ENCODE peak calls at places on chromosomes 6 and 20, in six cellular contexts. U, B, A, D, Z and V are unnamed samples.

GRCh38 chr6:91149246-91149645 is 562.4 kb upstream of the MAP3K7 start:
- DNase-seq in U (no peak), B (no peak), A (no peak), D (no peak), Z (no peak), V (no peak)

GRCh38 chr6:6648659-6649343 is 60.3 kb downstream of the LY86 start:
- DNase-seq in U (no peak), B (no peak), A (no peak), D (no peak), Z (no peak), V (no peak)

GRCh38 chr20:46752639-46753235 is 43.3 kb downstream of the SLC2A10 start:
- DNase-seq in U (no peak), B (no peak), A (peak), D (peak), Z (peak), V (peak)

GRCh38 chr6:27505209-27506027 is 32.5 kb upstream of the ZNF184 start:
- DNase-seq in U (no peak), B (no peak), A (no peak), D (peak), Z (peak), V (no peak)

GRCh38 chr20:17825949-17826843 is 126.4 kb downstream of the BANF2 start:
- DNase-seq in U (no peak), B (peak), A (peak), D (no peak), Z (no peak), V (no peak)

GRCh38 chr6:89591745-89592144 is 46.8 kb downstream of the LYRM2 start:
- DNase-seq in U (no peak), B (no peak), A (no peak), D (no peak), Z (no peak), V (no peak)

GRCh38 chr6:16897669-16898068 is 136.4 kb upstream of the ATXN1 start:
- DNase-seq in U (no peak), B (no peak), A (no peak), D (no peak), Z (no peak), V (no peak)

GRCh38 chr6:88538130-88538706 is 372.1 kb upstream of the CNR1 start:
- DNase-seq in U (no peak), B (no peak), A (peak), D (no peak), Z (no peak), V (no peak)

GRCh38 chr20:55333798-55334197 is 671.5 kb downstream of the CBLN4 start:
- DNase-seq in U (no peak), B (no peak), A (no peak), D (no peak), Z (no peak), V (no peak)

GRCh38 chr6:29679962-29680361 is 990 bp downstream of the ZFP57 start:
- DNase-seq in U (no peak), B (no peak), A (no peak), D (no peak), Z (no peak), V (no peak)

GRCh38 chr6:105077592-105078463 is 102.0 kb downstream of the POPDC3 start:
- DNase-seq in U (no peak), B (no peak), A (peak), D (peak), Z (peak), V (no peak)

GRCh38 chr6:110567957-110568696 is 91.7 kb upstream of the SLC22A16 start:
- DNase-seq in U (no peak), B (no peak), A (no peak), D (no peak), Z (no peak), V (no peak)
- TF ChIP-seq CTCF in U (no peak), B (no peak), A (no peak), D (no peak), Z (no peak), V (no peak)

GRCh38 chr20:5067877-5068276 is 51.9 kb downstream of the PCNA start:
- DNase-seq in U (no peak), B (no peak), A (no peak), D (no peak), Z (no peak), V (no peak)
- TF ChIP-seq CTCF in U (no peak), B (no peak), A (no peak), D (no peak), Z (no peak), V (no peak)

DNA sequence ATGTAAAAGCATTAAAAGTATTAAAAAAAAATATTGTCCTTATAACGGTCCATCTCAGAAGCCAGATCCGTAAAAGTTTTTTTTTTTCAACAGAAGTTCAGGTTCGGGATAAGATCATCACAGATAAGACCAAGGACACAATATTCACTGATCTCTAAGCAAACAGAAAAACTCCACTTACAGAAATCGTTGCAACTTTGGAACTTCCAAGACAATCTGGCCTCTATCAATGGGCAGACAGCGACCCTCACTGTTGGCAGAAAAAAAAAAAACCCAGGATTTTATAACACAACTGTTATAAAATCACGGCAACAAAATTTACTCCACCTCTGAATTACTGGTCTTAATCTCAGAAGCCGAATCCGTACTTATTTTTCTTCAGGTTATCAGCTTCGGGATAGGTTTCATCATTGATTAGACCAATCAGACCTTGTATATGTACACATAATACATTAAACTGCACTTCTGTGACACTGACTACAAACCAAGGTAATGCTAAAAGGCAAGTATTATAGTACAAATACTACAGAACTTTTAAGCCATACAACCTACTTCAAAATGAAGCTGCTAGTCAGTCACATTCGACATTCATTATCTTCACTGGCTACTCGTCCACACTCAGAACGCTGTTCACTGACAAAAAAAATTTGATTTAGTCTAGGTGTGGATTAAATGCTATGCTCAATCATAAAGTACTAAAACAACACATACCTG is 34.7 kb upstream of the SYNCRIP start:
- DNase-seq in U (no peak), B (no peak), A (no peak), D (peak), Z (peak), V (no peak)
- TF ChIP-seq CTCF in U (no peak), B (no peak), A (peak), D (no peak), Z (no peak), V (no peak)

GRCh38 chr6:158970640-158971291 is 29.2 kb downstream of the RSPH3 start:
- DNase-seq in U (no peak), B (no peak), A (no peak), D (peak), Z (peak), V (no peak)

GRCh38 chr6:158977373-158977772 is 22.6 kb downstream of the RSPH3 start:
- DNase-seq in U (no peak), B (no peak), A (no peak), D (no peak), Z (no peak), V (no peak)

GRCh38 chr6:158969148-158969547 is 30.9 kb downstream of the RSPH3 start:
- DNase-seq in U (no peak), B (no peak), A (no peak), D (no peak), Z (peak), V (no peak)

DNA sequence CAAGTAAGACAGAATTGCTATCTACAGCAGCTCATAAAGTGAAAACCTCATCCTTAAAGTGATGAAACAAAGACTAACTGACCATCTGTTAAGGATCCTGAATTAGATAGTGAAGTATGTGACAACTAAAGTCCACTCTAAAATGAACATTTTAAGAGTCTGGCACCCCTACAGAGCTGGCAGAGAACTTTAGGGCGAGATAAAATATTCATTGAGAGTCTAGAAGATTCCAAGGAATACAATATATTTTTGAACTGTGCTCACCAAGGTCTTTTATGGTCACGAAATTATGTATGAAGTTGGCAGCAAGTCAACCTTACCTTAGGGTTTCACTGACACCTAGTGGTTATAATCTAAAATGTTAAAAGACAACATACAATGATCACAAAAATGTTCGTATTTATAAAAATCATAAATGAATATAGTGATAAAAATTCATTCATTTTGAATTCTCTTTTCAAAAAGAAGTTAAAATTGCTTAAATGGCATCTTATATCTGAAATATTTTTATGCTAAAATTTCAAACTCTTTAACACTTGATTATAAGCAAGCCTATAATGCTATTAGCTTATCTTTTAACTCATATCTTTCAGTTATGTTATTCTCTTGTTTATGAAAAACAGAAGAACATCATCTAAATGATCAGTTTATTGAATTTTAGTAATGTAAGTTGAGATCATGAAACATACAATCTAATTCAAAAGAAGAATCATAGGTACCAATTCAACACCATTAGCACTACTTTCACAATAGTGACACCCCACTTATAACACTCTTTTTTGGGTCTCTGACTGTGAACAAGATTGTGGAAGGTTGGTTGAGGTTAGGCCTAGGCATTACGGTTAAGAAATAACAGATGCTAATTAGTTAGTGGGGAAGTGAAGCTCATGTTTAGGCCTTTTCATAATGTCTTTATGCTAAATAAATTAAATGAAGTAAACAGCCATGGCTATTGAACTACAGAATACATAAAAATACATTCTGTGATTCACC is 27.5 kb downstream of the RSPH3 start:
- DNase-seq in U (no peak), B (no peak), A (peak), D (peak), Z (peak), V (no peak)
- TF ChIP-seq CTCF in U (peak), B (peak), A (peak), D (peak), Z (peak), V (peak)

GRCh38 chr20:22472386-22472785 is 112.0 kb downstream of the FOXA2 start:
- DNase-seq in U (no peak), B (no peak), A (no peak), D (no peak), Z (no peak), V (no peak)
- TF ChIP-seq CTCF in U (no peak), B (no peak), A (no peak), D (no peak), Z (no peak), V (no peak)

DNA sequence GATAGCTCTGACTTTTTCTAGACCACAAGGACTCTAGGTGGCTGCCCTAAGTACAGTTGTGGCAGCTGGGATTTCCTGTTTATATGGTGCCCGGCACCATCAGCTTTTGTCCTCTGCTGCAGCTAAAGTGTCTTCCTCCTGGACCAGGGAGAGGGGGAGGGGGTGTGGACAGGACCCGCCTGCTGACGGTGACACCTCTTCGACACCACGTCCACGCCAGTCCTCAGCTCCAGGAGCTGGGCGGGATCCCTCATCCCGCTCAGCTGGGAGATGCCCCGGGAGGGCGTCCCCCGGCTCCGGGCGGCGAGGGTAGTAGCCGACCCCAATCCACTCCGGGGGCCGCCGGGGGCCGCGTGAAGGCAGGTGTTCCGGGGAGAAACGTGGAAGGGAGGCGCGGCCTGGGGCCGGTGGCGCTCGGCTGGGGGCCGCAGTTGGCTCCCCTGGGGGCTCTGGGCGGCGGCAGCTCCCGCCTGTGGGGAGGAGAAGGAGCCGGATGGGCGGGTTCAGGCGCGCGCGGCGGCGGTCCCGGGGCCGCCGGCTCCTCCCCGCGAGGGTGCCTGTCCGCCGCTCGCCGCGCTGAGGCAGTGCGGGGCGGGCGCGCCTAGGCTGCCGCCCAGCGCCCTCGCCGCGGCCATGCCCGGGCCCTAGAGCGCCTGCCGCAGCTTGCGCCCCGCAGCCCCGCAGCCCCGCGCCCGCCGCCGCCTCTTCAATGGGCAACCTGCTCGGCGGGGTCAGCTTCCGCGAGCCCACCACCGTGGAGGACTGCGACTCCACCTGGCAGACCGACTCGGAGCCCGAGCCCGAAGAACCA is at the start of gene OGFRL1:
- DNase-seq in U (peak), B (peak), A (peak), D (peak), Z (peak), V (peak)
- TF ChIP-seq CTCF in U (no peak), B (peak), A (peak), D (peak), Z (no peak), V (no peak)

GRCh38 chr6:107658920-107659879 is 164.9 kb downstream of the SCML4 start:
- DNase-seq in U (no peak), B (no peak), A (no peak), D (no peak), Z (no peak), V (no peak)
- TF ChIP-seq CTCF in U (no peak), B (no peak), A (no peak), D (no peak), Z (no peak), V (no peak)

DNA sequence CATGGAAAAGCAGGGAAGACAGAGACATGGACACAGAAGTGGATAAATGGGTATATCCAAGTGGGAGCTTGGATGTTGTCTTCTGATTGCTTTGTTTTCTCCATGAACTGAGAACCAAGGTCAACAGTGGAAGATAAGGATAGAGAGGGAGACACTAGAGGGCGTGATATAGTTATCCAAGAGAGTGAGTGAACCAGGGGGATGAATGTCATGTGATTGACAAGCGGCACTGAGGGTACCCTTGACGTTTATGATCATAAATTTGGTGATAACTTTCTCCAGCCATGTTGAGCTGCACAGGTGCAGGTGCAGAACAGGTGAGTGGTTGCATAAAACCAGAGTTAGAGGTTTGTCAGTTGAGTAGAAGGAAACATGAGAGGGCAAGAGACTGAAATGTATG is 20.7 kb downstream of the EBF4 start:
- DNase-seq in U (no peak), B (no peak), A (no peak), D (no peak), Z (peak), V (no peak)
- TF ChIP-seq CTCF in U (no peak), B (no peak), A (peak), D (no peak), Z (peak), V (peak)

DNA sequence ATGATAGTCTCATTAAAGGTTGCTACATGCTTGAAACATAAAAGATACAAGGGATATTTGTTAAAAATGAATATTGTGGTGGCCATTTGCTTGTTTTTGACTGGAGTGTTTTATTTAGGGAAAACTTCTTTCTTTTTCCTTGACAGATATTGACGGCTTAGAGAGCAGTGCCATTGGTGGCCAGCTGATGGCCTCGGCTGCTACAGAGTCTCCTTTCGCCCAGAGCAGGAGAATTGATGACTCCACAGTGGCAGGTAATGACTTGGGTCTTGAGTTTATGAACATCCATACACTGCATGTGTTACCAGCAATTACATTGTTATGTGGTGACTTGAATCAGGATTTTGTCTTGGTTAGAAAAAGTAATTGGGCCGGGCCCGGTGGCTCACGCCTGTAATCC is 67.5 kb upstream of the PBOV1 start:
- DNase-seq in U (no peak), B (no peak), A (no peak), D (no peak), Z (no peak), V (no peak)
- TF ChIP-seq CTCF in U (no peak), B (no peak), A (no peak), D (no peak), Z (no peak), V (no peak)